ENCODE peak calls at places on chromosomes 16 and 17, in eight cellular contexts. Y is progenitor cell of endocrine pancreas, W is adrenal gland, C is GM12878, M is heart right ventricle, X is tibial artery, E is pancreas, O is A549. N is an unnamed sample.

GRCh38 chr17:41339571-41340169 is 11.0 kb downstream of the KRT33A start:
- DNase-seq in M (no peak), E (no peak), O (no peak), C (no peak), W (no peak), Y (no peak), X (no peak), N (no peak)

GRCh38 chr17:82892869-82893565 is 53.2 kb upstream of the ZNF750 start:
- DNase-seq in X (no peak), Y (no peak), W (no peak), M (peak), O (no peak), C (no peak), E (peak), N (no peak)

GRCh38 chr17:48549909-48550308 is 5.0 kb upstream of the HOXB2 start:
- DNase-seq in C (no peak), Y (no peak), M (no peak), O (no peak), X (no peak), E (no peak), W (no peak), N (no peak)

GRCh38 chr16:84247844-84248243 is 8.0 kb upstream of the KCNG4 start:
- DNase-seq in C (no peak), Y (no peak), X (no peak), M (no peak), E (no peak), W (no peak), O (no peak), N (no peak)

GRCh38 chr17:7476474-7476873 is 3.0 kb downstream of the ZBTB4 start:
- DNase-seq in Y (no peak), E (no peak), C (no peak), X (no peak), M (no peak), W (no peak), O (peak), N (no peak)

GRCh38 chr16:84677017-84677803 is 22.6 kb upstream of the USP10 start:
- DNase-seq in E (no peak), Y (no peak), C (no peak), W (no peak), O (no peak), X (peak), M (no peak), N (no peak)

GRCh38 chr16:49335828-49336227 is 37.8 kb upstream of the C16orf78 start:
- DNase-seq in W (no peak), E (no peak), O (no peak), M (no peak), C (no peak), Y (no peak), X (no peak), N (no peak)

GRCh38 chr17:68807998-68808772 is 147.0 kb downstream of the ABCA8 start:
- DNase-seq in Y (no peak), C (no peak), X (no peak), W (no peak), O (no peak), E (no peak), M (no peak), N (no peak)

GRCh38 chr16:87435399-87436224 is 43.5 kb downstream of the MAP1LC3B start:
- DNase-seq in Y (no peak), W (no peak), O (no peak), C (no peak), X (no peak), M (peak), E (no peak), N (no peak)

GRCh38 chr17:40862985-40863733 is 3.9 kb downstream of the KRT12 start:
- DNase-seq in E (no peak), Y (peak), O (no peak), W (no peak), C (no peak), M (no peak), X (no peak), N (no peak)

GRCh38 chr16:6104423-6104822 is 1006.8 kb upstream of the EEF2KMT start:
- DNase-seq in Y (no peak), O (no peak), W (no peak), C (no peak), M (no peak), E (no peak), X (no peak), N (no peak)

GRCh38 chr16:84063972-84064371 is 21.4 kb upstream of the SLC38A8 start:
- DNase-seq in M (no peak), E (no peak), O (no peak), X (no peak), Y (no peak), C (no peak), W (peak), N (no peak)

GRCh38 chr16:87463722-87464690 is 28.8 kb downstream of the ZCCHC14 start:
- DNase-seq in E (no peak), M (peak), O (no peak), X (no peak), Y (no peak), C (no peak), W (peak), N (no peak)

GRCh38 chr16:88883117-88883895 is 16.8 kb upstream of the PABPN1L start:
- DNase-seq in W (no peak), O (no peak), X (no peak), C (no peak), M (no peak), E (no peak), Y (no peak), N (no peak)

GRCh38 chr17:36755586-36755985 is 154.2 kb downstream of the MRM1 start:
- DNase-seq in O (peak), E (no peak), M (no peak), C (no peak), X (no peak), Y (no peak), W (peak), N (peak)

GRCh38 chr16:68298907-68299515 is 11.7 kb downstream of the SLC7A6OS start:
- DNase-seq in E (no peak), X (peak), M (peak), C (no peak), Y (no peak), O (no peak), W (peak), N (no peak)

GRCh38 chr16:22969567-22969966 is 155.6 kb downstream of the HS3ST2 start:
- DNase-seq in Y (no peak), M (no peak), E (no peak), O (no peak), C (no peak), W (no peak), X (no peak), N (no peak)

GRCh38 chr17:20941872-20942271 is 100.9 kb downstream of the USP22 start:
- DNase-seq in M (no peak), E (no peak), C (no peak), X (no peak), O (no peak), W (no peak), Y (no peak), N (no peak)

GRCh38 chr17:43085489-43085888 is 39.7 kb downstream of the BRCA1 start:
- DNase-seq in O (no peak), M (no peak), X (no peak), E (no peak), W (no peak), Y (no peak), C (no peak), N (no peak)
- TF ChIP-seq CTCF in O (no peak), M (no peak), X (no peak), E (no peak), W (no peak), Y (no peak), C (no peak), N (peak)

GRCh38 chr16:85836706-85837582 is 37.4 kb downstream of the COX4I1 start:
- DNase-seq in M (no peak), W (no peak), Y (no peak), E (peak), C (no peak), O (no peak), X (no peak), N (no peak)

GRCh38 chr16:85838876-85839585 is 39.5 kb downstream of the COX4I1 start:
- DNase-seq in W (no peak), Y (no peak), X (no peak), M (no peak), O (no peak), E (no peak), C (no peak), N (no peak)

GRCh38 chr16:85839681-85840240 is 40.3 kb downstream of the COX4I1 start:
- DNase-seq in Y (no peak), E (no peak), W (no peak), M (no peak), C (no peak), O (no peak), X (no peak), N (no peak)

GRCh38 chr16:85840395-85840794 is 40.9 kb downstream of the COX4I1 start:
- DNase-seq in C (no peak), O (no peak), X (no peak), W (no peak), M (no peak), E (no peak), Y (no peak), N (no peak)

DNA sequence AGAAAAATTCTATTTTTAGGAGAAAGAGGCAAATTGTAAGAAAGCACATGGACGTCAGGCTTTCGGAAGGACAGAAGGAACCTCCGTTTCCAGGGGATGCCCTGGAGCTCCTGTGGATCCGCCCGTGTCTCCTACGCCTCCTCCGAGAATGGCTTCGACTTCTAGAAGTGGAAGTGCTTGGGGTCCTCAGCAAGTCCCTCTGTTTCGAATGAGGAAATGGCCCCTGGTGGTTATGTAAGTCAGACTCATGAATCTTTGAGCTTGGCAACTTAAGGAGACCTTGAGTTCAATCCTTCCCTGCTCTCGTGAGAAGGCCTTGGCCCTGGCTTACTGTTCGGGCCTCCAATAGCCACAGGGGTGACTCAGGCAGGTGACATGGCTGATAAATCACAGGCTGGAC is 38.9 kb downstream of the COX4I1 start:
- DNase-seq in O (no peak), X (no peak), W (no peak), Y (no peak), E (peak), C (no peak), M (no peak), N (no peak)
- TF ChIP-seq CTCF in O (no peak), X (no peak), W (no peak), Y (no peak), E (no peak), C (no peak), M (no peak), N (no peak)

GRCh38 chr16:71746442-71747046 is 22.0 kb upstream of the PHLPP2 start:
- DNase-seq in M (no peak), W (no peak), E (no peak), Y (no peak), O (peak), X (no peak), C (no peak), N (peak)
- TF ChIP-seq CTCF in M (peak), W (peak), E (peak), Y (peak), O (peak), X (peak), C (peak), N (peak)

GRCh38 chr17:80386341-80386740 is 28.6 kb upstream of the ENDOV start:
- DNase-seq in E (no peak), M (no peak), C (no peak), X (no peak), Y (no peak), W (no peak), O (no peak), N (no peak)

GRCh38 chr17:80389011-80389995 is 25.7 kb upstream of the ENDOV start:
- DNase-seq in C (no peak), X (no peak), W (no peak), Y (no peak), E (no peak), O (no peak), M (no peak), N (no peak)

GRCh38 chr17:80388601-80389000 is 26.4 kb upstream of the ENDOV start:
- DNase-seq in Y (no peak), C (no peak), M (no peak), X (no peak), W (no peak), O (no peak), E (no peak), N (no peak)

GRCh38 chr17:80387071-80387470 is 27.9 kb upstream of the ENDOV start:
- DNase-seq in X (no peak), Y (no peak), W (no peak), C (no peak), E (no peak), M (no peak), O (no peak), N (no peak)

GRCh38 chr17:80388175-80388574 is 26.8 kb upstream of the ENDOV start:
- DNase-seq in E (no peak), M (no peak), X (no peak), C (no peak), O (no peak), Y (no peak), W (no peak), N (no peak)
- TF ChIP-seq CTCF in E (no peak), M (no peak), X (no peak), C (no peak), O (no peak), Y (no peak), W (no peak), N (no peak)

DNA sequence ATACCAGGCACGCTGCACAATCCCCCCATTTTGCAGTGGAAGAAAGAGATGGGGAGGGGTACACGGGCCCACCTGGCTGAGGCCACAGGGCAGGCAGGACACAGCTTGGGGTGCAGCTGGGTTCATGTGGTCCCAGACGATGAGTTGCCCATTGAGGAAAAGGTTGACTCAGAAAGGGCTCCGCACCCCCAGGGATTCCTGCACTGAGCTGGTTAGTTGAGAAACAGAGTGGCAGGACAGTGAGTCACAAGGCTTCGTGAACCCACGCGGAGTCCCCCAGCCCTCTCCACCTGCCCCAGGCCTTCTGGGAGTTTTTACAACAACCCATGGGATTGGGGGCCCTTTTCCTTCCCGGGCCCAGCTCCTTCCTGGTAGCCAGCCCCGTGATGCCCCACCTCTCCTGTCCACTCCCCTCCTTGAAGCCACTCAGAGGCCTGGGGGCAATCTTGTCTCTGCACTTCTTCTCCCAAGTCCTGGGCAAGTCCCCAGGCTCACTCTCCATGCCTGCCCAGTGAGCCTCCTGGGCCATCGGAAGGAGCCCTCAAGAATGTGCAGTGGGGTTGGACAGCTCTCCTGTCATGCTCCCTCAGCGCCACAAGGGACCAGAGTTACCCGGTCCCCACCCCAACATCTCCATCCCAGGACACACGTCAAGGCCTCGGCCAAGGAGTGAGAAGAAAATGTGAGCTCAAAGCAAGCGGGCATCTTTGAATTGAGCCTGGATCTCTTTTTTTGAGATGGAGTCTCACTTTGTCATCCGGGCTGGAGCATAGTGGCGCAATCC is 251.2 kb downstream of the PARN start:
- DNase-seq in X (no peak), Y (no peak), E (no peak), W (no peak), M (no peak), O (no peak), C (no peak), N (no peak)
- TF ChIP-seq CTCF in X (no peak), Y (no peak), E (no peak), W (no peak), M (no peak), O (no peak), C (no peak), N (peak)

GRCh38 chr17:8499171-8499570 is 63.5 kb downstream of the NDEL1 start:
- DNase-seq in Y (no peak), M (no peak), O (no peak), C (no peak), W (peak), E (no peak), X (no peak), N (no peak)
- TF ChIP-seq CTCF in Y (no peak), M (no peak), O (no peak), C (no peak), W (no peak), E (no peak), X (no peak), N (no peak)

GRCh38 chr17:19719365-19720209 is 3.2 kb upstream of the SLC47A2 start:
- DNase-seq in M (no peak), Y (no peak), W (no peak), O (peak), E (peak), C (no peak), X (no peak), N (no peak)
- TF ChIP-seq CTCF in M (no peak), Y (no peak), W (no peak), O (no peak), E (no peak), C (no peak), X (no peak), N (no peak)